ENCODE peak calls at places on chromosome 20, in seven cellular contexts. O is kidney; T is HCT116; C is thoracic aorta; N is ovary; D is mammary epithelial cell; R is CD8-positive, alpha-beta T cell. W is an unnamed sample.

GRCh38 chr20:46512943-46513844 is at the start of gene ZNF334:
- DNase-seq in C (no peak), N (peak; percentile 72), T (no peak), D (peak; percentile 9), O (peak; percentile 90), R (no peak), W (peak; percentile 71)

GRCh38 chr20:61874421-61875068 is 191.1 kb downstream of the TAF4 start:
- DNase-seq in T (peak; percentile 32), N (no peak), R (no peak), C (no peak), D (peak; percentile 67), O (no peak), W (no peak)

GRCh38 chr20:24995741-24996448 is 3.3 kb upstream of the APMAP start:
- DNase-seq in T (no peak), D (no peak), N (no peak), O (peak; percentile 18), R (no peak), C (no peak), W (no peak)

GRCh38 chr20:33865761-33866160 is 54.6 kb downstream of the CHMP4B start:
- DNase-seq in D (no peak), N (no peak), T (no peak), C (no peak), O (peak; percentile 42), R (no peak), W (no peak)

GRCh38 chr20:1619861-1620444 is at the start of gene SIRPB1:
- DNase-seq in C (no peak), D (no peak), T (no peak), O (no peak), R (no peak), N (no peak), W (no peak)

GRCh38 chr20:64188682-64189529 is 24.7 kb downstream of the MYT1 start:
- DNase-seq in O (no peak), R (no peak), N (no peak), T (peak; percentile 2), D (peak; percentile 92), C (no peak), W (no peak)

GRCh38 chr20:16462711-16463110 is 110.5 kb downstream of the KIF16B start:
- DNase-seq in D (no peak), R (no peak), N (no peak), T (no peak), O (no peak), C (no peak), W (no peak)

GRCh38 chr20:53999077-53999476 is 71.3 kb downstream of the BCAS1 start:
- DNase-seq in T (no peak), D (no peak), R (no peak), N (no peak), C (no peak), O (no peak), W (no peak)

GRCh38 chr20:59864726-59865125 is 68.7 kb downstream of the SYCP2 start:
- DNase-seq in R (no peak), D (no peak), C (no peak), O (no peak), N (no peak), T (no peak), W (no peak)

GRCh38 chr20:62900692-62901584 is 25.4 kb downstream of the DIDO1 start:
- DNase-seq in R (no peak), C (no peak), N (no peak), T (no peak), O (no peak), D (peak; percentile 51), W (no peak)

GRCh38 chr20:2750343-2751251 is 49.8 kb downstream of the CPXM1 start:
- DNase-seq in N (peak; percentile 65), T (no peak), R (no peak), O (peak; percentile 76), C (no peak), D (peak; percentile 20), W (no peak)
- TF ChIP-seq CTCF in N (no peak), T (no peak), R (no peak), O (no peak), C (no peak), D (no peak), W (no peak)

GRCh38 chr20:39865446-39865845 is 823.6 kb downstream of the MAFB start:
- DNase-seq in D (no peak), O (no peak), T (no peak), N (no peak), C (no peak), R (no peak), W (no peak)
- H3K9me3 ChIP-seq in D (no peaks in the 10 kb centered on the region), O (no peaks in the 10 kb centered on the region), T (peaks cover 9% of the 10 kb centered on the region), N (no peaks in the 10 kb centered on the region), C (no peaks in the 10 kb centered on the region), R (no peaks in the 10 kb centered on the region), W (no peaks in the 10 kb centered on the region)

DNA sequence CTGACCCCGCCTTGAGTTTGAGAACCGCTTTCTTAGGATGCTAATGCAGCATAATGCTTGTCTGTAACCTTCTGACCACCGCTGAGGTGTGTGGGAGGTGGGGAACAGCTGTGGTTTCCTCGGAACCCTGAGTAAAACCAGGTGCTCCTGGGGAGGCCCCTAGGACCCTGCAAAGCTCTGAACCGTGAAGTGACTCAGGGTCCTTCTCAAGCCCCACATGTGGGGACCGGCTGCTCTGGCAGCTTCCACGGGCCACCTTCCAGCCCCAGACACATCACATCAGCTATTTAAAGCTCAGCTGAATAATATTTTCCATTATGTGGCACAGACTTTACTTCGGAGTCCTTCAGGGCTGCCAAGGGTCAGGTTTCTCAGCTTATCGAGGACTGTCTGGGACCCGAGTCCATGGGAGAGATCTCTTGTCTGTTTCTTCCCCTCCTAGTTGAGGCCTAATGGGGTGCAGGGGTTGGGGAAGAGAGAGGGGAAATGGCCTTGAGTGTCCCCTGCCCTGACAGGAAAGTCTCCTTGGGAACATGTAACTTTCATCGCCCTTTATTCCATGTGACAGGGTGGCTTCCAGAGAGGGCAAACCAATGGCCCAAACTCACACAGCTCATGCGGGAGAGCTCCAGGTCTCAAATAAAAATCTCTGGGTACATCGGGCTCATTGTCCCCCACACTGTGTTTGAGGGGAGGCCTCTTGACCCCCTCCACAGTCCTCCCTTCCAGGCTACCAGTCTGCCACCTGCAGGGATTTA is 186.1 kb upstream of the SLC24A3 start:
- DNase-seq in R (no peak), D (no peak), O (no peak), N (peak; percentile 48), T (no peak), C (no peak), W (no peak)
- H3K4me1 ChIP-seq in R (no peaks in the 10 kb centered on the region), D (no peaks in the 10 kb centered on the region), O (no peaks in the 10 kb centered on the region), N (peaks cover 2% of the 10 kb centered on the region), T (no peaks in the 10 kb centered on the region), C (peaks cover 18% of the 10 kb centered on the region), W (no peaks in the 10 kb centered on the region)

DNA sequence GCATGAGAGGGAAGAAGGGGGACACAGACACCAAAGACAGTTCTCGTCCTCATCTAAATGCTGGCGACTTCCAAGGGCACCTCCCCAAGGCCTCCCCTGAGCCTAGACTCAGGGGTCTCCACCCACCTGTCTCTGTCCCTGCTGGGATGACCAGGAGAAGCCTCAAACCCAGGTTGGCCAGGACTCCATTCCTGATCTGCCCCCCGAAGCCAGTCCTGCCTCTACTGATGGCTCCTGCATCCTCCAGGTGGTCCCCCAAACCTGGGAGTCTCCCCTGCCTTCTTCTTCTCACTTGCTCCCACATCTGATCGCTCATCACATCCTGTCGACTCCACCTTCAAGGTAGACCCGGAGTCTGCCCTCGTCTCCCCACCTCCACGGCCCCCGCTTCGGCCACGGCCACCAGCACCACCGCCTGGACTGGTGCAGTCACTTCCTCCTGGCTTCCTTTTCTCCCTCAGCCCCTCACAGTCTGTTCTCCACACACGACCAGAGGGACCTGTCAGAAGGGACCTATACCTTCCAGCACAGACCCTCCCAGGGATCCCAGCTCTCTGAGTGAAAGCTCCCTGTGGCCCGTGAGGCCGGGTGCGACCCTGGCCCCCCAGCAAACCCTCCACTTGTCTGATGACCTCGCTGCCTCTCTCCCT is 92.1 kb downstream of the CEBPB start:
- DNase-seq in N (no peak), O (peak; percentile 57), T (no peak), D (no peak), R (no peak), C (no peak), W (no peak)
- TF ChIP-seq CTCF in N (no peak), O (no peak), T (no peak), D (no peak), R (no peak), C (no peak), W (no peak)

W was measured in cardiac muscle cell.